ENCODE peak calls at places on chromosomes 6 and 20, in nine cellular contexts. V is AG09319; B is kidney; H is activated CD8-positive, alpha-beta memory T cell treated with anti-CD3 and anti-CD28 coated beads, Interleukin-2, amount 50 U/mL, for 4 hours; L is HTR-8/SVneo; G is HS-5; A is mesothelial cell of epicardium; Q is GM13977; R is GM03348. W is an unnamed sample.

GRCh38 chr6:79589701-79590100 is 41.4 kb upstream of the SH3BGRL2 start:
- DNase-seq in V (no peak), Q (no peak), G (no peak), A (no peak), R (no peak), B (no peak), H (no peak), L (no peak), W (no peak)

GRCh38 chr20:18254615-18255014 is 33.7 kb upstream of the ZNF133 start:
- DNase-seq in Q (no peak), G (no peak), R (no peak), A (no peak), B (no peak), V (no peak), L (no peak), H (no peak), W (no peak)

GRCh38 chr6:137223370-137224131 is 4.4 kb upstream of the IFNGR1 start:
- DNase-seq in G (no peak), L (no peak), V (no peak), A (no peak), R (no peak), Q (no peak), H (no peak), B (no peak), W (no peak)

GRCh38 chr6:89298680-89299450 is 16.2 kb downstream of the GABRR2 start:
- DNase-seq in H (no peak), B (no peak), L (peak; percentile 76), Q (peak; percentile 46), G (peak; percentile 70), R (no peak), V (no peak), A (no peak), W (no peak)

GRCh38 chr6:166614171-166614583 is 12.9 kb downstream of the RPS6KA2 start:
- DNase-seq in Q (no peak), R (no peak), V (no peak), L (no peak), A (no peak), B (peak; percentile 76), H (no peak), G (no peak), W (no peak)

GRCh38 chr20:10093087-10093591 is 58.4 kb downstream of the ANKEF1 start:
- DNase-seq in B (no peak), R (peak; percentile 3), V (no peak), H (no peak), G (peak; percentile 72), L (no peak), Q (no peak), A (no peak), W (peak; percentile 34)

GRCh38 chr6:44473393-44473792 is 85.9 kb downstream of the CDC5L start:
- DNase-seq in B (no peak), V (no peak), H (no peak), R (no peak), L (no peak), A (no peak), Q (no peak), G (no peak), W (no peak)

GRCh38 chr20:23114018-23114417 is 27.9 kb upstream of the CD93 start:
- DNase-seq in A (no peak), B (no peak), G (no peak), L (no peak), R (no peak), V (no peak), H (no peak), Q (no peak), W (no peak)

GRCh38 chr20:52801628-52802006 is 170.5 kb upstream of the TSHZ2 start:
- DNase-seq in G (no peak), B (peak; percentile 81), Q (no peak), V (no peak), L (no peak), R (no peak), A (no peak), H (no peak), W (no peak)

GRCh38 chr20:53838311-53838873 is 232.0 kb downstream of the BCAS1 start:
- DNase-seq in V (no peak), Q (no peak), R (no peak), G (no peak), H (no peak), L (no peak), A (no peak), B (no peak), W (no peak)

GRCh38 chr6:43770417-43771209 is 602 bp downstream of the VEGFA start:
- DNase-seq in B (peak; percentile 92), H (peak; percentile 20), Q (peak; percentile 77), V (peak; percentile 39), G (no peak), R (peak; percentile 90), A (peak; percentile 69), L (no peak), W (peak; percentile 17)

GRCh38 chr6:53042112-53042511 is 23.1 kb upstream of the FBXO9 start:
- DNase-seq in R (peak; percentile 66), G (peak; percentile 88), A (no peak), Q (no peak), V (peak; percentile 78), H (no peak), L (peak; percentile 44), B (no peak), W (peak; percentile 62)

GRCh38 chr20:3811421-3812258 is 8.7 kb upstream of the AP5S1 start:
- DNase-seq in Q (no peak), B (peak; percentile 100), V (peak; percentile 99), A (peak; percentile 97), H (peak; percentile 93), L (peak; percentile 90), G (peak; percentile 98), R (peak; percentile 95), W (peak; percentile 90)

GRCh38 chr6:21906826-21907225 is 313.3 kb downstream of the SOX4 start:
- DNase-seq in L (no peak), A (no peak), B (no peak), G (no peak), V (no peak), Q (no peak), H (no peak), R (no peak), W (no peak)

GRCh38 chr20:39259010-39259803 is 297.1 kb downstream of the DHX35 start:
- DNase-seq in G (no peak), A (no peak), B (no peak), R (no peak), Q (no peak), V (no peak), H (no peak), L (no peak), W (no peak)

GRCh38 chr6:6918216-6918983 is 189.4 kb upstream of the RREB1 start:
- DNase-seq in H (peak; percentile 51), A (no peak), V (no peak), Q (peak; percentile 82), L (peak; percentile 20), R (peak; percentile 39), G (peak; percentile 18), B (no peak), W (no peak)

GRCh38 chr6:131966443-131966842 is 15.3 kb upstream of the CCN2 start:
- DNase-seq in A (no peak), H (no peak), L (no peak), Q (no peak), B (no peak), G (no peak), R (no peak), V (no peak), W (no peak)